ENCODE peak calls at places on chromosomes 3 and 15, in five cellular contexts. Y is trophoblast cell, W is mesenchymal stem cell, J is neuronal stem cell, I is H1. D is an unnamed sample.

GRCh38 chr3:162391301-162391700 is 894.7 kb downstream of the OTOL1 start:
- DNase-seq in J (no peak), I (no peak), Y (no peak), W (peak), D (no peak)

GRCh38 chr15:80241508-80241907 is 10.5 kb downstream of the CTXND1 start:
- DNase-seq in I (no peak), J (no peak), W (no peak), Y (no peak), D (no peak)

GRCh38 chr15:25684521-25685215 is 178.5 kb downstream of the ATP10A start:
- DNase-seq in W (no peak), I (no peak), Y (no peak), J (no peak), D (no peak)

GRCh38 chr3:138197058-138197457 is 10.0 kb downstream of the ARMC8 start:
- DNase-seq in W (peak), Y (peak), I (no peak), J (no peak), D (peak)

GRCh38 chr15:52150043-52150825 is 37.7 kb upstream of the BCL2L10 start:
- DNase-seq in W (no peak), J (no peak), Y (no peak), I (no peak), D (no peak)

GRCh38 chr15:89783111-89783860 is 7.2 kb downstream of the MESP2 start:
- DNase-seq in I (no peak), Y (peak), W (peak), J (no peak), D (peak)

GRCh38 chr3:78804251-78805037 is 963.4 kb downstream of the ROBO1 start:
- DNase-seq in J (no peak), W (peak), Y (no peak), I (no peak), D (no peak)

GRCh38 chr3:10992017-10992945 is at the start of gene SLC6A1:
- DNase-seq in W (no peak), I (no peak), J (peak), Y (no peak), D (peak)

DNA sequence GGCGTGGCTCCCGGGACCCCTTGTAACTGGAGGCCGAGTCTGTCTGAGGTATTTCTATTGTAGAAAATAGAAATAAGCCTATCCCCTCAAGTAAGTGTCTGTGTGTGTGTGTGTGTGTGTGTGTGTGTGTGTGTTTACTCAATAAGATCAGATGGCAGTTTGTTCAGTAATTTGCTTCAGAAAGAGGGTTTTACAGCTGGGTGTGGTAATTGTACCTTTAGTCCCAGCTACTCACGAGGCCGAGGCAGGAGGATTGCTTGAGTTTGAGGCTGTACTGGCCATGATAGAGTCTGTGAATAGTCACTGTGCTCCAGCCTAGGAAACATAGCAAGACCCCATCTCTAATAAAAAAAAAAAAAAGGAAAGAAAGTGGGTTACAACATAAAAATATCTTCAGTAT is 8.7 kb downstream of the SPINT1 start:
- DNase-seq in Y (no peak), I (no peak), J (no peak), W (no peak), D (no peak)
- H2BK12ac ChIP-seq in Y (no peak), I (no peak), J (no peak), W (no peak), D (no peak)

GRCh38 chr3:69892706-69893105 is 106.8 kb upstream of the SAMMSON start:
- DNase-seq in J (no peak), I (no peak), W (no peak), Y (no peak), D (no peak)

GRCh38 chr3:69890691-69891090 is 108.8 kb upstream of the SAMMSON start:
- DNase-seq in J (no peak), I (no peak), W (no peak), Y (no peak), D (no peak)

GRCh38 chr3:69890094-69890493 is 109.4 kb upstream of the SAMMSON start:
- DNase-seq in Y (no peak), I (no peak), W (peak), J (no peak), D (no peak)

GRCh38 chr3:69888946-69889315 is 110.6 kb upstream of the SAMMSON start:
- DNase-seq in Y (no peak), I (no peak), J (no peak), W (no peak), D (no peak)

DNA sequence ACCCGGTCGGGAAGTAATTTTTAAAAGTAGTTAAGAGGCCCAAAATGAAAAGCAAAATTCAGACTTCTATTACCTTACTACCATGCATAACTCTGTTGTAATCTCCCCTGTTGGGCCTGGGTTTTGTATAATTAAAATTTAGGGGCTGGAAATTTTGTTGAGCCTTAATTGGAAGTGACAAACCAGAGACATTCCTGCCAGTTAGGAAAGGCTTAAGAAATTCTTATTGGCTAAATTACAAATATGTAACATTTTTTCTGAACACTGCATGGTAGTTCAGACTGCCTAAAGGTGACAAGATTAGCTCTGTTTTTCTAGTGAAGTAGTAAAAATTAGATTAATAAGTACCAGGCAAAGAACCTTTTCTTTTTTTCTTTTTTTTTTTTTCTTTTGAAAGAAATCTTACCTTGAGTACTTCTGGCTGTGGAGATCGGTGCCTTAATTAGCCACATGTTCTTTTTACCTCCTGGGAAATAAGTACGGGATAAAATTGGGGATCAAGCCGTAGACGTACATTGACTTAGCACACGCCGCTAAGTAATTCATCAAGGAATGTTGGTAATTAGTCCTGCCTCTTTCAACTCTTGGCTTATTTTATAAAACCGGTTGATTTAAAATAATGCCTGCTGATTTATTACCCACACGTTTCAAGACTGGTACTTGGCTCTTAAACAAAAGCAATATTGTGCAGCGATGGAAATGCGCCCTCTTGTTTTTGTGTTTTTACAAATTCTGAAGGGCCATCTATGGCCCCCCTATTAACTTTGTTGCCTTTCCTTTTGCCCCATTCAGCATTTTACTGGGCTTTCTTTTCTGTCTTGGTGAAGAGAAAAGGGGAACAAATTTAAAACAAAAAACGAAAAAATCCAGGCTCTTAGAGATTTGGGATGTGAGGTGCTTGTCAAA is 111.2 kb upstream of the SAMMSON start:
- DNase-seq in I (no peak), Y (no peak), J (peak), W (no peak), D (no peak)
- H2BK12ac ChIP-seq in I (no peak), Y (no peak), J (no peak), W (no peak), D (no peak)

DNA sequence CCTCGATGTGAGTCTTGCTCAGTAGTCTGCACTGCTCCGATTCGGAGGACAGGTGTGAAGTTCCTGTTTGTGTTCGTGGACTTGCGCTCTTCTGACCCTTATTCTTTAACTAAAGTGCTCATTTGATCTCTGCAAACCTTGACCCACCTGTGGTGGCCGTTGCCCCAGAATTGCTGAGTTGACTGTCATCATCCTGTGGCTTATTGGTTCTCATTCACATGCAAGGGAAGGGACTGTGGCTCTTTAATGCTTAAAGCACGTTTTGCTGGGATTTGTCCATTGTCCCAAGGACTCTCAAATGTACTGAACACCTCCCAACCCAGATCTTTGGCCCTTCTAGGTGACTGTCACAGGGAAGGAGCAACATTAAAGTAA is 13.4 kb downstream of the SYNM start:
- DNase-seq in W (no peak), I (no peak), Y (no peak), J (no peak), D (no peak)
- H2BK12ac ChIP-seq in W (no peak), I (no peak), Y (no peak), J (no peak), D (no peak)

DNA sequence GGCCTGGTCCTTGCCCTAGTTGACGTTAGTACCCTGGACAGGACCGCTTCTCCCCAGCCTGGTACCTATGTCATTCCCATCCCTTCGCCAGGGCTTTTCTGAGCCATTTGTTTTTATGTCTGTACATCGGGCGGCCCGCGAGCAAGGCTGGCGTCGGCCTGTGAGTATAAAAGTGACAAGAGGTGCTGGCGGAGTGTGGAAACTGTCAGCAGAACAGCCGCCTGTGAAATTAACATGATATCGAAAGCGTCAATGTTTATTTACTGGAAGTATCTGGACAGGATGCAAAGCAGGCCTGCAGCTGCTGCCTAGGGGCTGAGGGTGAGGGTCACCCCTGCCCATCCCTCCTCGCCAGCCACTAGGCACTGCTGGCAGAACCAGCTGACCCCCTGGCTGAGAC is 33.4 kb downstream of the LINGO1 start:
- DNase-seq in W (no peak), Y (no peak), J (no peak), I (no peak), D (no peak)
- H2BK12ac ChIP-seq in W (no peak), Y (no peak), J (no peak), I (peak), D (no peak)

DNA sequence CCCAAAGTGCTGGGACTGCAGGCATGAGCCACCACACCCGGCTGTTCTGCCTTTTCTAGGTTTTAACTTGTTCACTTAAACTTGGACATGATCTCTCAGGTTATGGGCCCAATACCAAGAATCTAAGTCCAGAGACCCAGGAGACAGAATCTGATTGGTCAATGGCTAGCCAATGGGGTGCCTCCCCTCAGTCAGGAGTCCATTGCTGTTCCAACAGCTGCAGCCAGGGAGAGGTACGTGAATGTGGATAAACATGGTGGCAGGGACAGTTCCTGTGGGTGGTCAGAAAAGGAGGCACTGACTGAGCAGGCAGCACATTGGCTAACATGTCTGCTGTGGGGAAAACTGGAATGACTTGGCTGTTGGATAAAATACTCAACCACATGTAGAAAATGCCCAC is 140.3 kb downstream of the RPLP1 start:
- DNase-seq in J (no peak), Y (no peak), W (no peak), I (no peak), D (no peak)
- H2BK12ac ChIP-seq in J (no peak), Y (no peak), W (no peak), I (no peak), D (no peak)

GRCh38 chr15:61381501-61381900 is 152.4 kb upstream of the RORA start:
- DNase-seq in Y (no peak), I (no peak), W (no peak), J (no peak), D (no peak)

GRCh38 chr15:61382927-61383326 is 153.8 kb upstream of the RORA start:
- DNase-seq in W (peak), I (no peak), Y (no peak), J (no peak), D (no peak)

GRCh38 chr15:61380270-61380669 is 151.2 kb upstream of the RORA start:
- DNase-seq in J (no peak), Y (no peak), I (no peak), W (no peak), D (no peak)

GRCh38 chr15:61374848-61375247 is 145.7 kb upstream of the RORA start:
- DNase-seq in I (no peak), J (no peak), Y (no peak), W (no peak), D (no peak)

DNA sequence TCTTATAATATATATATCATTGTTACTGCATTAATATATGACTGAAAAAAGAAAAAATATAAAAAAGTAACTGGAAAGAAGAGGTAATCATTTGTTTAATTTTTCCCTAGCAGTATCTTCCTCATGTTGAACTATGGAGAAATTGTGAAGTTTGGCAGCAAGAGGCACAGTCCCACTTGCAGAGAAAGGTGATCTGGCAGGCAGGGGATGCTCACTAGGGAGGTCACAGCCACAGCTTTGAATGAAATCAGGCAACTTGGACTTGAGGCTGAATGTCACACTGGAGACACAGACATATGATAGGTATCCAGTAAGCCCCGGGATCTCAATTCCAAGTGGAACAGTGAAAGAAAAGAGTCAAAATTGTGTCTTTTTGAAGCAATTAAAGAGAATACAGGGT is 149.9 kb upstream of the RORA start:
- DNase-seq in W (no peak), Y (no peak), I (no peak), J (no peak), D (no peak)
- H2BK12ac ChIP-seq in W (no peak), Y (no peak), I (no peak), J (no peak), D (no peak)

GRCh38 chr3:119042162-119042561 is 7.5 kb upstream of the IGSF11 start:
- DNase-seq in Y (no peak), W (no peak), I (no peak), J (no peak), D (no peak)

DNA sequence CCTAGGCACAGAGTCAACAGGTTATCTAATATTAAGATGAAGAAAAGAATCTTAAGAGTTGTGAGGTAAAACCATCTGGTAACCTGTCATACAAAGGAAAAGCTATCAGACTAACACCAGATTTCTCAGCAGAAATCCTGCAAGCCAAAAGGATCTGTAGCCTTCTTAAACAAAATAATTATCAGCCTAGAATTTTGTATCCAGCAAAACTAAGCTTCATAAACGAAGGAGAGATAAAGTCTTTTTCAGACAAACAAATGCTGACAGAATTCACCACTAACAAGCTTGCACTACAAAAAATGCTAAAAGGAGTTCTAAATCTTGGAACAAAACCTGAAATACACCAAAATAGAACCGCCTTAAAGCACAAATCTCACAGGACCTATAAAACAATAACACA is 9.9 kb upstream of the IGSF11 start:
- DNase-seq in W (no peak), I (no peak), J (no peak), Y (no peak), D (no peak)
- H2BK12ac ChIP-seq in W (no peak), I (no peak), J (no peak), Y (no peak), D (no peak)

D was measured in H9.